ENCODE peak calls at places on chromosomes 1 and 21, in four cellular contexts. P is neuronal stem cell, R is IMR-90, Y is H9. E is an unnamed sample. For H3K9me3, the result is how much of the 10 kb centered on the place peaks cover.

GRCh38 chr21:34865922-34866271 is 183.2 kb downstream of the RUNX1 start:
- DNase-seq in P (no peak), R (no peak), Y (peak), E (peak)

GRCh38 chr21:45098867-45099266 is 24.5 kb downstream of the ADARB1 start:
- DNase-seq in P (no peak), R (no peak), Y (no peak), E (peak)

GRCh38 chr21:38806153-38806941 is 618 bp downstream of the ETS2 start:
- DNase-seq in P (peak), R (no peak), Y (no peak), E (no peak)

GRCh38 chr1:216778763-216779162 is 55.5 kb upstream of the ESRRG start:
- DNase-seq in P (no peak), R (no peak), Y (no peak), E (no peak)

GRCh38 chr1:3369437-3370076 is 84.9 kb upstream of the ARHGEF16 start:
- DNase-seq in P (no peak), R (peak), Y (no peak), E (peak)

GRCh38 chr1:115647507-115647906 is 5.7 kb downstream of the VANGL1 start:
- DNase-seq in P (no peak), R (no peak), Y (no peak), E (no peak)

GRCh38 chr1:171210355-171210754 is 25.3 kb downstream of the FMO2 start:
- DNase-seq in P (peak), R (no peak), Y (no peak), E (no peak)

GRCh38 chr1:34199927-34200326 is 23.2 kb downstream of the C1orf94 start:
- DNase-seq in P (no peak), R (peak), Y (no peak), E (no peak)

GRCh38 chr1:221776495-221777413 is 34.9 kb upstream of the DUSP10 start:
- DNase-seq in P (no peak), R (no peak), Y (no peak), E (no peak)

GRCh38 chr21:34027727-34028461 is 45.5 kb upstream of the MRPS6 start:
- DNase-seq in P (no peak), R (no peak), Y (no peak), E (no peak)

GRCh38 chr1:232831895-232832294 is 26.7 kb downstream of the MAP10 start:
- DNase-seq in P (no peak), R (no peak), Y (no peak), E (no peak)

GRCh38 chr1:9198538-9199361 is 35.8 kb upstream of the H6PD start:
- DNase-seq in P (peak), R (peak), Y (peak), E (peak)

GRCh38 chr1:67574221-67574620 is 110.8 kb upstream of the GADD45A start:
- DNase-seq in P (no peak), R (no peak), Y (no peak), E (no peak)
- H3K14ac ChIP-seq in P (no peak), R (no peak), Y (no peak), E (no peak)

GRCh38 chr1:85308837-85309350 is 32.5 kb upstream of the BCL10 start:
- DNase-seq in P (peak), R (no peak), Y (no peak), E (no peak)
- H3K4ac ChIP-seq in P (no peak), R (peak), Y (no peak), E (no peak)

DNA sequence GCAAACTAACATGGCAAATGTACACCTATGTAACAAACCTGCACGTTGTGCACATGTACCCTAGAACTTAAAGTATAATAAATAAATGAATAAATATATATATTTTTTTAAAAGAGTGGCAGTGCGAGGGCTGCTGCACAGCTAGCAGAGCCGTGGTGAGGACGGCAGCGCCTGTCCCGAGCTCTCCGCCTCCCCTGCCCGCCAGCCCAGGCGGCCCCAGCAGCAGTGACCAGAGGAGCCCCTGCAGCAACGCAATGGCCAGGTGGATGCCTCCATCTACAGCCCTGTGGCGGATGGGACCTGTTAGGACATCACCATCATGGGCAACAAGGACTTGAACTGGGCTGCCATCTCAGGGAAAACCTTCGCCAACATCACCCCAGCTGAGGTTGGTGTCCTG is 351.9 kb downstream of the FAM72C start:
- DNase-seq in P (no peak), R (no peak), Y (no peak), E (no peak)
- H3K9me3 ChIP-seq in P (under half), R (under half), Y (under half), E (under half)

GRCh38 chr1:173823776-173824314 is 628 bp upstream of the DARS2 start:
- DNase-seq in P (peak), R (peak), Y (no peak), E (no peak)
- H3K14ac ChIP-seq in P (no peak), R (peak), Y (peak), E (no peak)

GRCh38 chr1:203593143-203593542 is 33.5 kb upstream of the ATP2B4 start:
- DNase-seq in P (no peak), R (no peak), Y (no peak), E (no peak)
- H3K4ac ChIP-seq in P (no peak), R (peak), Y (no peak), E (no peak)

DNA sequence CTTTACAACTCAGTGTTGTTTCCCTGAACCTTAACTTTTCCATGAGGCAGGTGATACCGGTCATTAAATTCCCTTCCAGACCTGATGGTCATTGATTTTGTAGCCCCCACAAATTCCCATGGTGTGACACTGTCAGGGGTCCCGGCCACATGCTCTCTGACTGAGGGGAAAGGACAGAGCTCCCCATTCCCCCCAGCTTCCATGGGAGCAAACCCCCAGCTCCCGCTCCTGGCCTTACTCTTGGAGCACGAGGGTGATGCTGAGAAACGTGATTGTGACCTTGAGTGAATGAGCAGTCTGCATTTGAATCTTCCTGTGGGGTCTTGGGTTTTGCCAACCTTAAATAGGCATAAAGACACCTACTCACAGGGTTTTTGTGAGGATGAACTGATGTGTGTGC is 366.8 kb downstream of the RPS6KC1 start:
- DNase-seq in P (no peak), R (no peak), Y (no peak), E (no peak)
- H3K9me3 ChIP-seq in P (under half), R (under half), Y (under half), E (under half)

DNA sequence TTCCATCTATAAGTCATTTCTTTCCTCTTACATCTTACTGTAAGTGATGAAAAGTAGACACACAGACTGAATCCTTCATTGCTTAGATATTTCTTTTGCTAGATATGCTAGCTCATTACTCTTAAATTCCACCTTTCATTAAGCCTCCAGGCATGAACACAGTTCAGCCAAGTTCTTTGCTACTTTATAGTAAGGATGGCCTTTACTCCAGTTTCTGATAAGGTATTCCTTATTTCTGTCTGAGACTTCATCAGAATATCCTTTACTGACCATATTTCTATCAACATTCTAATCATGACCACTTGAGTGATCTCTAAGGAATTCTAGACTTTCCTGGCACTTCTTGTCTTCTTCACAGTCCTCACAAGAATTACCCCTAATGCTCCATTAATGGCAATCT is 191.7 kb upstream of the KCTD3 start:
- DNase-seq in P (no peak), R (no peak), Y (no peak), E (no peak)
- H3K14ac ChIP-seq in P (no peak), R (no peak), Y (no peak), E (no peak)

E was measured in mesenchymal stem cell.